ENCODE peak calls at places on chromosomes 3 and 15, in six cellular contexts. One of them, this sample, is unnamed.

GRCh38 chr15:60740787-60741354 is 261.9 kb upstream of the ICE2 start:
- DNase-seq in A549: no peak
- DNase-seq in prostate gland: no peak
- DNase-seq in adrenal gland: no peak
- DNase-seq in Peyer's patch: no peak
- DNase-seq in esophagus squamous epithelium: no peak
- DNase-seq in this sample: no peak

GRCh38 chr3:48367201-48367600 is 4.8 kb upstream of the FBXW12 start:
- DNase-seq in A549: no peak
- DNase-seq in prostate gland: no peak
- DNase-seq in adrenal gland: peak; percentile 20
- DNase-seq in Peyer's patch: no peak
- DNase-seq in esophagus squamous epithelium: no peak
- DNase-seq in this sample: no peak

GRCh38 chr3:173892547-173892946 is 495.0 kb downstream of the NLGN1 start:
- DNase-seq in A549: no peak
- DNase-seq in prostate gland: no peak
- DNase-seq in adrenal gland: no peak
- DNase-seq in Peyer's patch: no peak
- DNase-seq in esophagus squamous epithelium: no peak
- DNase-seq in this sample: no peak

GRCh38 chr3:77191014-77191413 is 151.1 kb downstream of the ROBO2 start:
- DNase-seq in A549: no peak
- DNase-seq in prostate gland: no peak
- DNase-seq in adrenal gland: no peak
- DNase-seq in Peyer's patch: no peak
- DNase-seq in esophagus squamous epithelium: no peak
- DNase-seq in this sample: no peak

GRCh38 chr15:37045859-37046318 is 54.5 kb downstream of the MEIS2 start:
- DNase-seq in A549: no peak
- DNase-seq in prostate gland: no peak
- DNase-seq in adrenal gland: no peak
- DNase-seq in Peyer's patch: no peak
- DNase-seq in esophagus squamous epithelium: no peak
- DNase-seq in this sample: no peak

GRCh38 chr3:119362940-119363725 is 69.0 kb downstream of the ARHGAP31 start:
- DNase-seq in A549: no peak
- DNase-seq in prostate gland: no peak
- DNase-seq in adrenal gland: no peak
- DNase-seq in Peyer's patch: no peak
- DNase-seq in esophagus squamous epithelium: no peak
- DNase-seq in this sample: no peak

GRCh38 chr3:46971742-46972141 is 4.8 kb downstream of the CCDC12 start:
- DNase-seq in A549: no peak
- DNase-seq in prostate gland: no peak
- DNase-seq in adrenal gland: no peak
- DNase-seq in Peyer's patch: no peak
- DNase-seq in esophagus squamous epithelium: no peak
- DNase-seq in this sample: no peak

GRCh38 chr3:52102934-52103333 is 46.6 kb upstream of the DUSP7 start:
- DNase-seq in A549: no peak
- DNase-seq in prostate gland: no peak
- DNase-seq in adrenal gland: no peak
- DNase-seq in Peyer's patch: no peak
- DNase-seq in esophagus squamous epithelium: no peak
- DNase-seq in this sample: no peak

GRCh38 chr3:100062665-100063064 is 51.6 kb downstream of the FILIP1L start:
- DNase-seq in A549: no peak
- DNase-seq in prostate gland: no peak
- DNase-seq in adrenal gland: no peak
- DNase-seq in Peyer's patch: no peak
- DNase-seq in esophagus squamous epithelium: no peak
- DNase-seq in this sample: no peak

GRCh38 chr3:112448939-112449338 is 50.3 kb downstream of the BTLA start:
- DNase-seq in A549: no peak
- DNase-seq in prostate gland: no peak
- DNase-seq in adrenal gland: no peak
- DNase-seq in Peyer's patch: no peak
- DNase-seq in esophagus squamous epithelium: no peak
- DNase-seq in this sample: no peak

GRCh38 chr15:42474857-42475256 is 16.1 kb downstream of the ZNF106 start:
- DNase-seq in A549: no peak
- DNase-seq in prostate gland: no peak
- DNase-seq in adrenal gland: no peak
- DNase-seq in Peyer's patch: no peak
- DNase-seq in esophagus squamous epithelium: no peak
- DNase-seq in this sample: no peak

GRCh38 chr15:98650871-98651481 is 2.6 kb downstream of the IGF1R start:
- DNase-seq in A549: peak; percentile 36
- DNase-seq in prostate gland: peak; percentile 61
- DNase-seq in adrenal gland: no peak
- DNase-seq in Peyer's patch: no peak
- DNase-seq in esophagus squamous epithelium: no peak
- DNase-seq in this sample: no peak

GRCh38 chr3:139364549-139364948 is 20.7 kb downstream of the MRPS22 start:
- DNase-seq in A549: no peak
- DNase-seq in prostate gland: no peak
- DNase-seq in adrenal gland: no peak
- DNase-seq in Peyer's patch: no peak
- DNase-seq in esophagus squamous epithelium: no peak
- DNase-seq in this sample: no peak

GRCh38 chr3:156840826-156841689 is 14.9 kb downstream of the LEKR1 start:
- DNase-seq in A549: no peak
- DNase-seq in prostate gland: no peak
- DNase-seq in adrenal gland: no peak
- DNase-seq in Peyer's patch: no peak
- DNase-seq in esophagus squamous epithelium: no peak
- DNase-seq in this sample: no peak

GRCh38 chr3:14369675-14370669 is 32.4 kb upstream of the SLC6A6 start:
- DNase-seq in A549: peak; percentile 47
- DNase-seq in prostate gland: peak; percentile 24
- DNase-seq in adrenal gland: no peak
- DNase-seq in Peyer's patch: peak; percentile 80
- DNase-seq in esophagus squamous epithelium: no peak
- DNase-seq in this sample: peak; percentile 82

GRCh38 chr3:28743843-28744242 is 395.2 kb upstream of the AZI2 start:
- DNase-seq in A549: peak; percentile 31
- DNase-seq in prostate gland: peak; percentile 66
- DNase-seq in adrenal gland: no peak
- DNase-seq in Peyer's patch: no peak
- DNase-seq in esophagus squamous epithelium: no peak
- DNase-seq in this sample: peak; percentile 38

GRCh38 chr15:76916369-76916768 is 11.2 kb upstream of the SCAPER start:
- DNase-seq in A549: no peak
- DNase-seq in prostate gland: no peak
- DNase-seq in adrenal gland: no peak
- DNase-seq in Peyer's patch: no peak
- DNase-seq in esophagus squamous epithelium: no peak
- DNase-seq in this sample: no peak

GRCh38 chr15:97961067-97961954 is 808 bp downstream of the ARRDC4 start:
- DNase-seq in A549: no peak
- DNase-seq in prostate gland: peak; percentile 18
- DNase-seq in adrenal gland: peak; percentile 63
- DNase-seq in Peyer's patch: peak; percentile 75
- DNase-seq in esophagus squamous epithelium: no peak
- DNase-seq in this sample: peak; percentile 53

GRCh38 chr3:32420138-32420981 is 28.7 kb downstream of the CMTM7 start:
- DNase-seq in A549: peak; percentile 65
- DNase-seq in prostate gland: peak; percentile 46
- DNase-seq in adrenal gland: no peak
- DNase-seq in Peyer's patch: no peak
- DNase-seq in esophagus squamous epithelium: no peak
- DNase-seq in this sample: no peak

GRCh38 chr3:112092439-112093179 is 6.4 kb downstream of the C3orf52 start:
- DNase-seq in A549: no peak
- DNase-seq in prostate gland: no peak
- DNase-seq in adrenal gland: no peak
- DNase-seq in Peyer's patch: no peak
- DNase-seq in esophagus squamous epithelium: no peak
- DNase-seq in this sample: no peak

GRCh38 chr3:3134750-3135448 is 8.2 kb downstream of the TRNT1 start:
- DNase-seq in A549: no peak
- DNase-seq in prostate gland: no peak
- DNase-seq in adrenal gland: no peak
- DNase-seq in Peyer's patch: no peak
- DNase-seq in esophagus squamous epithelium: no peak
- DNase-seq in this sample: no peak

GRCh38 chr3:66110840-66111239 is 72.1 kb upstream of the MAGI1 start:
- DNase-seq in A549: no peak
- DNase-seq in prostate gland: no peak
- DNase-seq in adrenal gland: no peak
- DNase-seq in Peyer's patch: no peak
- DNase-seq in esophagus squamous epithelium: no peak
- DNase-seq in this sample: no peak

GRCh38 chr3:19931180-19931692 is 2.8 kb downstream of the EFHB start:
- DNase-seq in A549: no peak
- DNase-seq in prostate gland: no peak
- DNase-seq in adrenal gland: no peak
- DNase-seq in Peyer's patch: no peak
- DNase-seq in esophagus squamous epithelium: no peak
- DNase-seq in this sample: no peak

GRCh38 chr3:99637381-99638111 is 848 bp upstream of the COL8A1 start:
- DNase-seq in A549: no peak
- DNase-seq in prostate gland: no peak
- DNase-seq in adrenal gland: no peak
- DNase-seq in Peyer's patch: no peak
- DNase-seq in esophagus squamous epithelium: no peak
- DNase-seq in this sample: no peak

GRCh38 chr3:52848617-52849016 is 13.8 kb upstream of the MUSTN1 start:
- DNase-seq in A549: peak; percentile 9
- DNase-seq in prostate gland: no peak
- DNase-seq in adrenal gland: no peak
- DNase-seq in Peyer's patch: no peak
- DNase-seq in esophagus squamous epithelium: no peak
- DNase-seq in this sample: peak; percentile 82

GRCh38 chr15:69012761-69013364 is 1.6 kb upstream of the NOX5 start:
- DNase-seq in A549: no peak
- DNase-seq in prostate gland: no peak
- DNase-seq in adrenal gland: no peak
- DNase-seq in Peyer's patch: no peak
- DNase-seq in esophagus squamous epithelium: no peak
- DNase-seq in this sample: no peak

GRCh38 chr3:114119776-114120175 is 59.1 kb downstream of the DRD3 start:
- DNase-seq in A549: no peak
- DNase-seq in prostate gland: no peak
- DNase-seq in adrenal gland: no peak
- DNase-seq in Peyer's patch: no peak
- DNase-seq in esophagus squamous epithelium: no peak
- DNase-seq in this sample: no peak
- TF ChIP-seq POLR2A in A549: no peak
- TF ChIP-seq POLR2A in prostate gland: no peak
- TF ChIP-seq POLR2A in adrenal gland: no peak
- TF ChIP-seq POLR2A in Peyer's patch: no peak
- TF ChIP-seq POLR2A in esophagus squamous epithelium: no peak
- TF ChIP-seq POLR2A in this sample: no peak

GRCh38 chr15:85691350-85692240 is 103.1 kb downstream of the KLHL25 start:
- DNase-seq in A549: no peak
- DNase-seq in prostate gland: no peak
- DNase-seq in adrenal gland: no peak
- DNase-seq in Peyer's patch: no peak
- DNase-seq in esophagus squamous epithelium: no peak
- DNase-seq in this sample: no peak

GRCh38 chr15:85689729-85690128 is 105.0 kb downstream of the KLHL25 start:
- DNase-seq in A549: no peak
- DNase-seq in prostate gland: peak; percentile 40
- DNase-seq in adrenal gland: no peak
- DNase-seq in Peyer's patch: no peak
- DNase-seq in esophagus squamous epithelium: no peak
- DNase-seq in this sample: no peak

GRCh38 chr15:85692873-85693272 is 101.9 kb downstream of the KLHL25 start:
- DNase-seq in A549: no peak
- DNase-seq in prostate gland: no peak
- DNase-seq in adrenal gland: no peak
- DNase-seq in Peyer's patch: no peak
- DNase-seq in esophagus squamous epithelium: no peak
- DNase-seq in this sample: no peak

GRCh38 chr15:85688703-85689102 is 106.0 kb downstream of the KLHL25 start:
- DNase-seq in A549: no peak
- DNase-seq in prostate gland: no peak
- DNase-seq in adrenal gland: no peak
- DNase-seq in Peyer's patch: no peak
- DNase-seq in esophagus squamous epithelium: no peak
- DNase-seq in this sample: no peak

DNA sequence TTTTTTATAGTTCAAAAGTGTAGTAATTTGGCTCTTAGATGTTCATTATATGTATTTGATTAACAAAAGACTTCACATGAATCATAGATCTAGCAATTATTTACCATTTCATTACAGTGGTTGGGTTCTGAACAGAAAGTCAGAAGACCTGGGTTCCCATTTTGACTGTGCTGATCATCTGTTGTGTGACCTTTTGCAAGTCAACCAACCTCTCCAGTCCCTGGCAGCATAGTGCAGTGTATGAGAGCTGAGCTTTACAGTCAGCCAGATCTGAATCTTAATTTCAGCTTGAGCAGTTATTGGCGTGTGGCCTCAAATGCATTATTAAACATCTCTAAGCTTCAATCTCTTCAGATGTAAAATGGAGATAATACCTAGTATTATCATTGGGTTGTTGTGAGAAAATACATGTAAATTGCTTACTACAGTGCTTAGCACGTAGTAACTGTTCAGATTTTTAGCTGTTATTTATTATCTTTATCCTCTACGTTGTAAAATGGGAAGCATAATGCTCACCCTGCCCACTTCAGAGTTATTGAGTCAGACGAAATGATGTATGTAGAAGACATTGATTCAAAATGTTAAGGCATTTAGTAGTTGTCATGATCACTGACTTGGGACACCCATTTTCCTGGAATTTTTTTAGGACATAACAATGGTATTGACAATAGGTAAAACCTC is 104.0 kb downstream of the KLHL25 start:
- DNase-seq in A549: no peak
- DNase-seq in prostate gland: no peak
- DNase-seq in adrenal gland: no peak
- DNase-seq in Peyer's patch: no peak
- DNase-seq in esophagus squamous epithelium: no peak
- DNase-seq in this sample: no peak
- TF ChIP-seq POLR2A in A549: no peak
- TF ChIP-seq POLR2A in prostate gland: no peak
- TF ChIP-seq POLR2A in adrenal gland: no peak
- TF ChIP-seq POLR2A in Peyer's patch: no peak
- TF ChIP-seq POLR2A in esophagus squamous epithelium: no peak
- TF ChIP-seq POLR2A in this sample: no peak

GRCh38 chr3:39107056-39107873 is at the start of the genes GORASP1 and TTC21A:
- DNase-seq in A549: peak; percentile 82
- DNase-seq in prostate gland: peak; percentile 90
- DNase-seq in adrenal gland: peak; percentile 90
- DNase-seq in Peyer's patch: peak; percentile 89
- DNase-seq in esophagus squamous epithelium: peak; percentile 23
- DNase-seq in this sample: peak; percentile 88
- TF ChIP-seq POLR2A in A549: peak; percentile 79
- TF ChIP-seq POLR2A in prostate gland: peak; percentile 79
- TF ChIP-seq POLR2A in adrenal gland: peak; percentile 80
- TF ChIP-seq POLR2A in Peyer's patch: peak; percentile 80
- TF ChIP-seq POLR2A in esophagus squamous epithelium: no peak
- TF ChIP-seq POLR2A in this sample: peak; percentile 86

GRCh38 chr3:74906181-74906580 is 291.7 kb upstream of the CNTN3 start:
- DNase-seq in A549: no peak
- DNase-seq in prostate gland: no peak
- DNase-seq in adrenal gland: no peak
- DNase-seq in Peyer's patch: no peak
- DNase-seq in esophagus squamous epithelium: no peak
- DNase-seq in this sample: no peak

GRCh38 chr3:74904646-74905045 is 290.2 kb upstream of the CNTN3 start:
- DNase-seq in A549: no peak
- DNase-seq in prostate gland: no peak
- DNase-seq in adrenal gland: no peak
- DNase-seq in Peyer's patch: no peak
- DNase-seq in esophagus squamous epithelium: no peak
- DNase-seq in this sample: no peak

GRCh38 chr3:74905478-74905877 is 291.0 kb upstream of the CNTN3 start:
- DNase-seq in A549: no peak
- DNase-seq in prostate gland: no peak
- DNase-seq in adrenal gland: no peak
- DNase-seq in Peyer's patch: no peak
- DNase-seq in esophagus squamous epithelium: no peak
- DNase-seq in this sample: no peak
- TF ChIP-seq POLR2A in A549: no peak
- TF ChIP-seq POLR2A in prostate gland: no peak
- TF ChIP-seq POLR2A in adrenal gland: no peak
- TF ChIP-seq POLR2A in Peyer's patch: no peak
- TF ChIP-seq POLR2A in esophagus squamous epithelium: no peak
- TF ChIP-seq POLR2A in this sample: no peak

This sample was measured in gastrocnemius medialis.